ENCODE peak calls at places on chromosomes 6 and 20, in six cellular contexts. P is CD4-positive, CD25-positive, alpha-beta regulatory T cell; O is stomach; J is upper lobe of right lung; H is psoas muscle; T is heart right ventricle. B is an unnamed sample.

GRCh38 chr6:120077489-120077888 is 727.9 kb upstream of the MAN1A1 start:
- DNase-seq in H (no peak), T (no peak), P (no peak), O (no peak), J (no peak), B (no peak)

GRCh38 chr6:1551236-1551635 is 58.5 kb upstream of the FOXC1 start:
- DNase-seq in H (no peak), J (no peak), T (no peak), O (no peak), P (no peak), B (no peak)

GRCh38 chr6:120569689-120570088 is 764.6 kb downstream of the TBC1D32 start:
- DNase-seq in J (no peak), H (no peak), O (no peak), T (no peak), P (no peak), B (no peak)

GRCh38 chr6:40936810-40937209 is 102.2 kb downstream of the UNC5CL start:
- DNase-seq in J (no peak), T (no peak), O (no peak), P (no peak), H (no peak), B (peak)

GRCh38 chr20:23205221-23205620 is 119.1 kb upstream of the CD93 start:
- DNase-seq in T (no peak), H (no peak), J (no peak), O (no peak), P (no peak), B (no peak)

GRCh38 chr20:38759135-38759534 is 10.9 kb downstream of the ACTR5 start:
- DNase-seq in H (no peak), T (no peak), P (no peak), J (no peak), O (no peak), B (no peak)

GRCh38 chr6:134748484-134748883 is 201.4 kb downstream of the ALDH8A1 start:
- DNase-seq in O (no peak), J (no peak), P (no peak), T (no peak), H (no peak), B (no peak)

GRCh38 chr20:50210066-50210619 is 19.5 kb downstream of the CEBPB start:
- DNase-seq in J (no peak), H (no peak), P (no peak), T (no peak), O (no peak), B (no peak)

GRCh38 chr6:69026243-69026642 is 391.2 kb downstream of the ADGRB3 start:
- DNase-seq in P (no peak), O (no peak), T (no peak), J (no peak), H (no peak), B (no peak)

GRCh38 chr20:4065405-4065841 is 50.1 kb upstream of the RNF24 start:
- DNase-seq in O (no peak), H (no peak), J (no peak), P (no peak), T (no peak), B (no peak)

GRCh38 chr6:131923356-131923755 is 27.8 kb downstream of the CCN2 start:
- DNase-seq in O (peak), P (no peak), T (no peak), H (no peak), J (no peak), B (no peak)

GRCh38 chr6:28726569-28727309 is 197.0 kb downstream of the TRIM27 start:
- DNase-seq in H (no peak), P (no peak), J (no peak), O (no peak), T (no peak), B (no peak)

GRCh38 chr6:28732052-28732451 is 191.7 kb downstream of the TRIM27 start:
- DNase-seq in T (no peak), P (no peak), J (no peak), O (no peak), H (no peak), B (no peak)

GRCh38 chr6:28725890-28726348 is 197.9 kb downstream of the TRIM27 start:
- DNase-seq in J (no peak), H (no peak), P (no peak), T (no peak), O (no peak), B (no peak)

GRCh38 chr6:28727559-28728211 is 196.1 kb downstream of the TRIM27 start:
- DNase-seq in P (no peak), O (no peak), H (no peak), J (no peak), T (no peak), B (no peak)

GRCh38 chr6:28729501-28730402 is 194.0 kb downstream of the TRIM27 start:
- DNase-seq in H (no peak), J (no peak), T (no peak), O (no peak), P (no peak), B (no peak)
- H3K4me3 ChIP-seq in H (peak), J (peak), T (peak), O (peak), P (peak), B (peak)

GRCh38 chr6:111989743-111990142 is 64.2 kb upstream of the CCN6 start:
- DNase-seq in O (no peak), H (no peak), P (peak), J (no peak), T (no peak), B (no peak)
- H3K4me3 ChIP-seq in O (no peak), H (no peak), P (peak), J (no peak), T (no peak), B (no peak)

GRCh38 chr6:62516287-62517152 is 230.5 kb upstream of the KHDRBS2 start:
- DNase-seq in P (no peak), H (no peak), J (no peak), O (no peak), T (no peak), B (no peak)
- H3K4me3 ChIP-seq in P (no peak), H (no peak), J (no peak), O (no peak), T (no peak), B (no peak)

GRCh38 chr6:87936065-87936464 is 111.6 kb upstream of the SPACA1 start:
- DNase-seq in O (no peak), J (no peak), T (no peak), P (no peak), H (no peak), B (no peak)

GRCh38 chr6:87938287-87938686 is 109.4 kb upstream of the SPACA1 start:
- DNase-seq in J (no peak), H (no peak), T (no peak), P (no peak), O (no peak), B (no peak)

GRCh38 chr6:87941556-87942358 is 105.9 kb upstream of the SPACA1 start:
- DNase-seq in T (no peak), H (no peak), P (no peak), J (no peak), O (no peak), B (no peak)

GRCh38 chr6:87943191-87943590 is 104.5 kb upstream of the SPACA1 start:
- DNase-seq in J (no peak), H (no peak), T (no peak), O (no peak), P (no peak), B (no peak)

DNA sequence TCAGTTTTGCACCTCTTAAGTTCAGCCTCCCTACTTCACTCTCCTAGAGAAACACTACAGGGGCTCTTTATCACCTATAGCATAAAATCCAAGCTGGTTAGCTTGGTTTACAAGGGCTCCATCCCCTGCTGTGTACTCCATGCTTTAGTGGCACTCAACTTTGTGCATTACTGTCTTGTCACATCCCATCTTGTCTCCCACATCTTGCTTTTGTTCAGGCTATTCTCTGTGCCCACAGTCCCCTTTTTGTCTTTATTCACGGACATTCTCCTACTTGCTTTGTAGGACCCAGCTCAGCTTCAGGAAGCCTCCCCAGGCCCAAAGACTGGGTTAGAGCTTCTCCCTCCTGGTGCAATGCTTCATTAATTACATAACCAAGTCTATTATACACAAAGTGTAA is 107.9 kb upstream of the SPACA1 start:
- DNase-seq in T (no peak), J (no peak), H (no peak), P (no peak), O (no peak), B (no peak)
- H3K4me3 ChIP-seq in T (no peak), J (no peak), H (no peak), P (no peak), O (no peak), B (no peak)

GRCh38 chr20:327946-328563 is 2.7 kb downstream of the SOX12 start:
- DNase-seq in J (no peak), P (no peak), O (no peak), H (no peak), T (no peak), B (no peak)

GRCh38 chr20:329325-329695 is 4.0 kb downstream of the SOX12 start:
- DNase-seq in H (no peak), P (no peak), J (no peak), T (no peak), O (no peak), B (no peak)

GRCh38 chr20:329851-330232 is 4.5 kb downstream of the SOX12 start:
- DNase-seq in O (no peak), H (no peak), J (no peak), T (no peak), P (no peak), B (no peak)

GRCh38 chr20:327041-327945 is 1.9 kb downstream of the SOX12 start:
- DNase-seq in H (peak), T (peak), P (peak), O (peak), J (peak), B (no peak)

DNA sequence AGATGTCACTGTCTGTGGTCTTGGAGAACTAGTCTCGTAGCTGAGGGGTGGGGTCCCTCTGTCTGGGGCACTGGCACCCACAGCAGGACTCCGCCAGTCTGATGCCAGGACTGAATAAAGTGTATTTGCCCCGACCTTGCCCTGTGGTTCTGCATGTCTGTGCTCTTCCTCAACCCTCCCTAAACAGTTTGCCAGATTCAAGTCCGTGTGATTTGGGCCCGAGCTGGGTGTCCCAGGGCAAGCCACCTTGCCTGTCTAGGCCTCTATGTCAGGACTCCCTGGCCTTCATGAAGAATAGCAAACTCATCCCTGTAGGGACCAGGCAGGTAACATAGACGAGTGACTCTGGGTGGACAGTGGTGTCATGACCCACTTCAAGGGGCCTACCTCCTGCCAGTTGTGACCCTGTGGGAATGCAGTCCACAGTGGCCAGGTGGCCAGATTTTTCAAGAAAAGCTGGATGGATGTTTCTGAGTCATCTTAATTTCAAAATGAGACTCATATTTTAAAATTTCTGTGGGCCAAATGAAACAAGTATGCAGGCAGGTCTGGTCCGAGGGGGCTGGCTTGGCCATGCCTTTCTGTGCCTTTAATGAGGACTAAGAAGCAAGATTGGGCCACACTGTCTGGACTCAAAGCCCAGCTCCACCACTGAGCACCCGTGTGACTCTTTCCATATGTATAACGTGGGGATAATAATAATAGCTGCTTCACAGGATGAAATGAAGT is 3.4 kb downstream of the SOX12 start:
- DNase-seq in H (no peak), P (no peak), J (no peak), T (no peak), O (no peak), B (no peak)
- H3K4me3 ChIP-seq in H (no peak), P (no peak), J (no peak), T (no peak), O (no peak), B (peak)

DNA sequence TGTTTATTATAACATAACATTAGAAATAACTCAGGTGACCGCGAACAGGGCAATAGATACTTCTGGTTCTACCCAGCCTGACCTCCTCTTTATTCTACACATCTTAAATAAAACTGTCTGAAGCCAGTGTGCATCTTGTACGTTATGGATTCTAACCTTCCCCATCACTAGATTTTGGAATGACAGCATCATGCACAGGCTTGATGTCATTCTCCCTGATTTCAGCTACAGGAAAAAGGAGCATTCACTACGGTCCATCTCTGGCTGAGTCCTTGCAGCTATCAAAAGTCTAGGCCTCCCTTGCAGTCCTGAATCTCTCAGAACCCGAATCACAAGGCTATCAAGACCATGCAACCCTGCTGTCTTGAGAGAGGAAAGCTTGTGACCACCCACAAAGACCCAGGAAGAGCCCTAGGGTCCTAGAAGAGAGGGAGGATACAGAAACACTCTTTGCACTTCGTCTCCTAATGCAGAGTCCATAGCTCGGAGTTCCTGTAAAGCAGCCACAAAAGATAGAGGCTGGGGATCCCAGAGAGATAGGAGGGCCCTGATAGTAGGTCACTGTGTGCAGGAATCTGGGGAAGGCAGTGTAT is 845 bp downstream of the HLA-DPA1 start:
- DNase-seq in P (no peak), J (no peak), T (no peak), H (no peak), O (no peak), B (no peak)
- H3K4me3 ChIP-seq in P (peak), J (peak), T (peak), H (peak), O (peak), B (no peak)

DNA sequence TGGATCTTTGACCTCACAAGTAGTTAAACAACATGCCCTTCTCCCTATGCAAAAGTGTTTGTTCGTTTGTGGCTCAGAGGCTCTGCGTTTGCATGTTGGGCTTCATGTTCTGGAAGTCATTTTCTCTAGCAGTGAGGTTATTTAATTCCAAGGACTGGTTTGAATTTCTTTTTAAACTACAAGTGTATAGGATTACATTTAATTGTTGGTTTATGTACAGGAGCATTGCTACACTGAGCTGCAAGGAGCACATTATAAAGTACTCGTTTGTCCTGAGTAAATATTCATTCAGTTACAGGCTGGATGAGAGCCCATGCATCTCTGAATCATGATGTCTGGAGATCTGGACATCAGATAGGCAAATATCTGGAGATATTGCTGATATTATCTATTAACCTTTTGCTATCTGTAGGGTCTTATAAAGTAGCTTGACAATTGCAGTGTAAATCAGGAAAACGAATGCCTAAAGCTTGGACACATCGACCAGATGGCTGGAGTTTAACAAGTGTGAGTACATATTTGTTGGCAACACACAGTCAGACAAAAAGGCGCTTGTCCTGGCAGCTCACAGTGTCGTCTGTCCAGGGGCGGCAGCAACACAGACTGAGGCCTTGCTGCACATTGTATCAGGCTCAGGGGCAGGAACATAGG is 84.6 kb downstream of the PDE7B start:
- DNase-seq in O (no peak), T (no peak), P (no peak), J (no peak), H (no peak), B (no peak)
- H3K4me3 ChIP-seq in O (no peak), T (no peak), P (no peak), J (no peak), H (no peak), B (no peak)

B was measured in retinal pigment epithelial cell.